ENCODE peak calls at places on chromosomes 13 and 19, in seven cellular contexts. V, T, S, M, W, H and I are unnamed samples.
A peak's percentile ranks its signal among the peaks of the same experiment; 100 is the strongest.

GRCh38 chr19:4524808-4525562 is 6.7 kb upstream of the PLIN4 start:
- DNase-seq in S (peak; percentile 77), M (peak; percentile 71), W (peak; percentile 95), V (no peak), T (peak; percentile 79), H (no peak), I (peak; percentile 75)

GRCh38 chr13:79723462-79724116 is 242.6 kb downstream of the NDFIP2 start:
- DNase-seq in M (no peak), W (no peak), H (peak; percentile 30), S (no peak), V (no peak), T (no peak), I (no peak)

GRCh38 chr19:10390652-10391286 is 10.4 kb upstream of the TYK2 start:
- DNase-seq in V (no peak), S (peak; percentile 87), T (peak; percentile 85), W (peak; percentile 88), M (no peak), H (peak; percentile 64), I (peak; percentile 70)

GRCh38 chr13:32141462-32141861 is 109.9 kb downstream of the FRY start:
- DNase-seq in S (no peak), M (no peak), V (no peak), T (no peak), W (no peak), H (no peak), I (no peak)

GRCh38 chr19:5480427-5480836 is 25.2 kb downstream of the ZNRF4 start:
- DNase-seq in V (no peak), W (peak; percentile 80), H (peak; percentile 30), M (no peak), T (peak; percentile 69), S (peak; percentile 64), I (no peak)

GRCh38 chr13:59038824-59039223 is 1124.9 kb downstream of the DIAPH3 start:
- DNase-seq in W (no peak), T (no peak), H (no peak), V (no peak), M (no peak), S (no peak), I (no peak)

GRCh38 chr19:28859811-28860210 is 353.1 kb downstream of the UQCRFS1 start:
- DNase-seq in H (no peak), S (no peak), M (no peak), T (no peak), W (no peak), V (no peak), I (no peak)

GRCh38 chr19:54893406-54893805 is 12.5 kb upstream of the NCR1 start:
- DNase-seq in H (no peak), V (no peak), W (peak; percentile 76), S (no peak), M (no peak), T (no peak), I (no peak)

GRCh38 chr19:54436031-54436523 is 12.9 kb upstream of the LENG8 start:
- DNase-seq in T (no peak), H (no peak), M (no peak), V (no peak), S (no peak), W (peak; percentile 61), I (no peak)

GRCh38 chr13:34420975-34421719 is 520.9 kb upstream of the NBEA start:
- DNase-seq in M (no peak), T (no peak), W (no peak), H (no peak), S (no peak), V (no peak), I (no peak)

GRCh38 chr19:35845215-35846037 is 6.9 kb downstream of the NPHS1 start:
- DNase-seq in T (peak; percentile 71), S (peak; percentile 83), V (no peak), H (peak; percentile 37), M (no peak), W (peak; percentile 74), I (no peak)

GRCh38 chr19:30662211-30662861 is 290.2 kb downstream of the ZNF536 start:
- DNase-seq in S (no peak), V (no peak), H (peak; percentile 44), W (no peak), M (no peak), T (no peak), I (no peak)

GRCh38 chr19:38135150-38135998 is 88.6 kb downstream of the DPF1 start:
- DNase-seq in S (no peak), T (no peak), W (no peak), M (no peak), H (no peak), V (no peak), I (no peak)

GRCh38 chr19:41323430-41324125 is 13.6 kb downstream of the CCDC97 start:
- DNase-seq in M (no peak), T (peak; percentile 84), V (no peak), S (peak; percentile 92), W (no peak), H (peak; percentile 87), I (no peak)

GRCh38 chr13:97944396-97945029 is 9.0 kb upstream of the IPO5 start:
- DNase-seq in S (no peak), V (no peak), W (no peak), M (no peak), H (no peak), T (no peak), I (no peak)

GRCh38 chr19:17226002-17226933 is at the start of gene OCEL1:
- DNase-seq in H (peak; percentile 95), S (peak; percentile 99), T (peak; percentile 95), V (peak; percentile 92), M (peak; percentile 93), W (peak; percentile 96), I (peak; percentile 94)
- TF ChIP-seq POLR2AphosphoS5 in H (peak; percentile 86), S (peak; percentile 51), T (peak; percentile 66), V (peak; percentile 89), M (peak; percentile 82), W (peak; percentile 78), I (peak; percentile 82)

DNA sequence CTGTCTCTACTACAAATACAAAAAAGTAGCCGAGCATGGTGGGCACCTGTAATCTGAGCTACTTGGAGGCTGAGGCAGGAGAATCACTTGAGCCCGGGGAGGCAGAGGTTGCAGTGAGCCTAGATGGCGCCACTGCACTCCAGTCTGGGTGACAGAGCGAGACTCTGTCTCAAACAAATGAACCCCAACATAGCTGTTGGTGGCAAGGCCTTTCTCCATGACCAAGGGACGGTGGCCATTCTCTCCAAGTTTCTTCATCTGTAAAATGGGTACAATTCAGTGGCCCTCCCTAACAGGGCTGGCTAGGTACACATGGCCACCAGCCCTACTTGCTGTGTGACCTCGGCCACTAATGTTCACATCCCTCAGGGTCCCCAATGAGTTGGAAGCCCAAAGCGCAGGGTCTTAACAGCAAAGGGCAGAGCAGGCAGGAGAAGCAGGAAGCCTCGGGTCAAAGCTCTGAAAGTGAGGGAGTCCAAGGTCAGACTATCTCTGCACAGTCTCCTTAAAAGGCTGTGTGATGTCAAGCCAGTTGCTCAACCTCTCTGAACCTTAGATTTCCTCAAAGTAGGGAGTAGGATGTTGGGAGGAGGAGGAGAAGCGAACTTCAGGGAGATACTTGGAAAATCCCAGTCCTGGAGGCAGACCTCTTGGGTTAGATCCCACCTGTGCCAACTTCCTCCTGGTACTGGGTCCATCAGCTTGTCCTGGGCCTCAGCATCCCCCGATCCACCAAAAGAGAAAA is 2.7 kb downstream of the JUND start:
- DNase-seq in H (no peak), V (no peak), M (no peak), S (peak; percentile 49), W (no peak), T (no peak), I (no peak)
- TF ChIP-seq TAF1 in H (no peak), V (no peak), M (no peak), S (no peak), W (no peak), T (no peak), I (no peak)

GRCh38 chr19:18283338-18283737 is 1.9 kb upstream of the JUND start:
- DNase-seq in H (no peak), T (no peak), S (no peak), V (no peak), W (no peak), M (no peak), I (no peak)

GRCh38 chr19:18281082-18282020 is at the start of gene JUND:
- DNase-seq in V (peak; percentile 88), H (peak; percentile 92), S (peak; percentile 99), T (peak; percentile 95), M (peak; percentile 89), W (peak; percentile 97), I (peak; percentile 92)

GRCh38 chr19:18282788-18283141 is 1.3 kb upstream of the JUND start:
- DNase-seq in H (peak; percentile 62), M (no peak), T (no peak), S (peak; percentile 80), W (no peak), V (no peak), I (no peak)

GRCh38 chr19:18280247-18281081 is 958 bp downstream of the JUND start:
- DNase-seq in T (peak; percentile 85), S (peak; percentile 80), W (peak; percentile 76), M (peak; percentile 77), V (no peak), H (peak; percentile 52), I (no peak)

GRCh38 chr19:18282021-18282787 is 782 bp upstream of the JUND start:
- DNase-seq in T (peak; percentile 62), W (no peak), V (no peak), S (no peak), H (peak; percentile 60), M (no peak), I (no peak)
- TF ChIP-seq POLR2AphosphoS5 in T (peak; percentile 69), W (peak; percentile 67), V (peak; percentile 61), S (peak; percentile 63), H (peak; percentile 24), M (peak; percentile 30), I (peak; percentile 42)

DNA sequence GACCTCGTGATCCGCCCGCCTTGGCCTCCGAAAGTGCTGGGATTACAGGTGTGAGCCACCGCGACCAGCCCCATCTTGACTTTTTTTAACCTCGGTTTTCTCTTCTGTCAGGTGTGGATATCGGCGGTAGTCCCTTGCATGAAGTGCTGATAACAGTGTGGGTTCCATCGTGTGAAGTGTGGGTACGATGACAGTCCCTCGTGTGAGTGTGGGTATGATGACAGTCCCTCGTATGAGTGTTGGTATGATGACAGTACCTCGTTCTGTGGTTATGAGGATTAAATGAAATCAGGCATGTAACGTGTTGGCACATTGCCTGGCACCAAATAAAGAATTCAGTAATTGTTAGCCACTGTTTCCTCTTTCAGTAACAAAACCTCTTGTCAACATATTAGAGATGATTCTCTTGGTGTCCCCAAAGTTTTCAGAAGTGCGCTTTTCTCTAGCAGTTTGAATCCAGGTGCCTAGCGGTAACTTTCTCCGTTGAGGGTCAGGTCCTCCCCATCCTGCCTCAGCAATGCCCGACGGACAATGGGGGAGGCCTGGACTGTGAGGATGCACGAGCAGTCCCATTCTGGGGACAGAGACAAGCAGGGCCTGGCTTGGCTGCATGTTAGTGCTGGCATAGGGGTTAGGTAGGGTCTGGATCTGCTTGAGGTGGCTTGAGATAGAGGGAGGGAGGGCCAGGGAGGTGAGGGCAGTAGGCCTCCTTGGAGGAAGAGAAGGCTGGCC is 15.3 kb downstream of the GATAD2A start:
- DNase-seq in T (no peak), W (no peak), H (no peak), S (no peak), V (peak; percentile 87), M (no peak), I (no peak)
- TF ChIP-seq TAF1 in T (no peak), W (no peak), H (no peak), S (no peak), V (no peak), M (no peak), I (no peak)

DNA sequence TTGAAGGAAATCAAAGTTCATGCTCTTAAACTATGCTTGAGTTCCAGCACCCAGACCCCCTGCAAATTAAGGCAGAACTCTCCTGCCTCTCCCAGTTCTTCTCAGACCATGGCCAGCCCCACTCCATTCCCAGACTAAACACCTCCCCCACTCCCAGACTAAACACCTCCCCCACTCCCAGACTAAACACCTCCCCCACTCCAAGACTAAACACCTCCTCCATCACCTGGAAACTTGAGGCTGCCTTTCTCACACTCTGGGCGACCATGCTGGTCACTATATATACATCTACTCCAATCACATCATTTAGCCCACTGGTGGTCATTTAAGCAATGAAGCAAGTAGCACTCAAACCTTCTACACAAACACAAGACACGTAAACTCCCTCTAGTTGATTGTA is 57.2 kb downstream of the CAB39L start:
- DNase-seq in T (no peak), V (no peak), H (no peak), M (no peak), S (no peak), W (no peak), I (no peak)
- TF ChIP-seq POLR2AphosphoS5 in T (no peak), V (no peak), H (no peak), M (no peak), S (no peak), W (no peak), I (no peak)